ENCODE peak calls at places on chromosomes 13 and 19, in ten cellular contexts. One of them, this sample, is unnamed.

GRCh38 chr19:48368942-48369341 is 4.8 kb downstream of the SYNGR4 start:
- DNase-seq in PC-9: no peak
- DNase-seq in mucosa of descending colon: peak
- DNase-seq in KG1: no peak
- DNase-seq in ovary: no peak
- DNase-seq in brain pericyte: no peak
- DNase-seq in heart right ventricle: no peak
- DNase-seq in non-pigmented ciliary epithelial cell: no peak
- DNase-seq in progenitor cell of endocrine pancreas: no peak
- DNase-seq in skeletal muscle cell: no peak
- DNase-seq in this sample: no peak

GRCh38 chr19:31406106-31406505 is 56.9 kb upstream of the TSHZ3 start:
- DNase-seq in heart right ventricle: no peak
- DNase-seq in ovary: no peak
- DNase-seq in skeletal muscle cell: no peak
- DNase-seq in brain pericyte: no peak
- DNase-seq in PC-9: no peak
- DNase-seq in KG1: no peak
- DNase-seq in mucosa of descending colon: no peak
- DNase-seq in progenitor cell of endocrine pancreas: no peak
- DNase-seq in non-pigmented ciliary epithelial cell: no peak
- DNase-seq in this sample: no peak

GRCh38 chr19:50453243-50453642 is 20.6 kb downstream of the MYBPC2 start:
- DNase-seq in mucosa of descending colon: no peak
- DNase-seq in ovary: no peak
- DNase-seq in KG1: no peak
- DNase-seq in non-pigmented ciliary epithelial cell: no peak
- DNase-seq in PC-9: no peak
- DNase-seq in brain pericyte: no peak
- DNase-seq in heart right ventricle: no peak
- DNase-seq in skeletal muscle cell: no peak
- DNase-seq in progenitor cell of endocrine pancreas: no peak
- DNase-seq in this sample: no peak

GRCh38 chr13:72004236-72004635 is 137.2 kb upstream of the DACH1 start:
- DNase-seq in KG1: no peak
- DNase-seq in non-pigmented ciliary epithelial cell: no peak
- DNase-seq in mucosa of descending colon: no peak
- DNase-seq in PC-9: no peak
- DNase-seq in ovary: no peak
- DNase-seq in brain pericyte: peak
- DNase-seq in skeletal muscle cell: peak
- DNase-seq in heart right ventricle: no peak
- DNase-seq in progenitor cell of endocrine pancreas: no peak
- DNase-seq in this sample: no peak

GRCh38 chr13:47415048-47415447 is 518.2 kb upstream of the HTR2A start:
- DNase-seq in progenitor cell of endocrine pancreas: no peak
- DNase-seq in KG1: no peak
- DNase-seq in mucosa of descending colon: no peak
- DNase-seq in ovary: no peak
- DNase-seq in heart right ventricle: no peak
- DNase-seq in brain pericyte: no peak
- DNase-seq in non-pigmented ciliary epithelial cell: no peak
- DNase-seq in skeletal muscle cell: no peak
- DNase-seq in PC-9: no peak
- DNase-seq in this sample: no peak

GRCh38 chr19:37218592-37218935 is 550 bp downstream of the ZNF383 start:
- DNase-seq in progenitor cell of endocrine pancreas: no peak
- DNase-seq in mucosa of descending colon: peak
- DNase-seq in ovary: no peak
- DNase-seq in brain pericyte: no peak
- DNase-seq in PC-9: no peak
- DNase-seq in heart right ventricle: no peak
- DNase-seq in skeletal muscle cell: no peak
- DNase-seq in KG1: no peak
- DNase-seq in non-pigmented ciliary epithelial cell: no peak
- DNase-seq in this sample: no peak

GRCh38 chr13:78604782-78605611 is 1.6 kb upstream of the POU4F1 start:
- DNase-seq in progenitor cell of endocrine pancreas: no peak
- DNase-seq in PC-9: no peak
- DNase-seq in mucosa of descending colon: no peak
- DNase-seq in skeletal muscle cell: no peak
- DNase-seq in non-pigmented ciliary epithelial cell: no peak
- DNase-seq in KG1: no peak
- DNase-seq in ovary: no peak
- DNase-seq in heart right ventricle: no peak
- DNase-seq in brain pericyte: no peak
- DNase-seq in this sample: no peak

GRCh38 chr13:77896536-77896935 is 22.1 kb downstream of the EDNRB start:
- DNase-seq in ovary: no peak
- DNase-seq in mucosa of descending colon: no peak
- DNase-seq in brain pericyte: no peak
- DNase-seq in progenitor cell of endocrine pancreas: no peak
- DNase-seq in non-pigmented ciliary epithelial cell: no peak
- DNase-seq in KG1: no peak
- DNase-seq in skeletal muscle cell: peak
- DNase-seq in PC-9: no peak
- DNase-seq in heart right ventricle: no peak
- DNase-seq in this sample: no peak

GRCh38 chr13:25943666-25944065 is 108.2 kb downstream of the SHISA2 start:
- DNase-seq in mucosa of descending colon: no peak
- DNase-seq in KG1: no peak
- DNase-seq in PC-9: no peak
- DNase-seq in skeletal muscle cell: peak
- DNase-seq in progenitor cell of endocrine pancreas: no peak
- DNase-seq in brain pericyte: no peak
- DNase-seq in heart right ventricle: no peak
- DNase-seq in non-pigmented ciliary epithelial cell: no peak
- DNase-seq in ovary: no peak
- DNase-seq in this sample: no peak

GRCh38 chr19:31118292-31118925 is 230.8 kb downstream of the TSHZ3 start:
- DNase-seq in brain pericyte: no peak
- DNase-seq in KG1: no peak
- DNase-seq in mucosa of descending colon: no peak
- DNase-seq in PC-9: no peak
- DNase-seq in non-pigmented ciliary epithelial cell: no peak
- DNase-seq in ovary: no peak
- DNase-seq in skeletal muscle cell: no peak
- DNase-seq in progenitor cell of endocrine pancreas: no peak
- DNase-seq in heart right ventricle: no peak
- DNase-seq in this sample: no peak

GRCh38 chr13:112608212-112608611 is 20.3 kb upstream of the TUBGCP3 start:
- DNase-seq in heart right ventricle: no peak
- DNase-seq in KG1: no peak
- DNase-seq in progenitor cell of endocrine pancreas: no peak
- DNase-seq in skeletal muscle cell: no peak
- DNase-seq in mucosa of descending colon: no peak
- DNase-seq in ovary: no peak
- DNase-seq in PC-9: no peak
- DNase-seq in brain pericyte: no peak
- DNase-seq in non-pigmented ciliary epithelial cell: no peak
- DNase-seq in this sample: no peak

This sample was measured in 8988T.